ENCODE peak calls at places on chromosome X, in seven cellular contexts. D is heart right ventricle, H is psoas muscle, F is lower lobe of right lung, S is PC-9, L is hepatocyte, Q is left ventricle myocardium inferior. Y is an unnamed sample.

GRCh38 chrX:37921758-37922157 is 74.4 kb upstream of the DYNLT3 start:
- DNase-seq in D (no peak), H (no peak), F (no peak), S (no peak), L (no peak), Q (no peak), Y (no peak)

GRCh38 chrX:148049441-148049840 is 68.3 kb downstream of the FMR1NB start:
- DNase-seq in D (no peak), H (no peak), F (no peak), S (no peak), L (peak; percentile 46), Q (no peak), Y (no peak)

GRCh38 chrX:128754130-128754529 is 701.9 kb upstream of the ACTRT1 start:
- DNase-seq in D (no peak), H (no peak), F (no peak), S (no peak), L (no peak), Q (no peak), Y (no peak)

GRCh38 chrX:48835524-48836329 is at the start of gene PCSK1N:
- DNase-seq in D (no peak), H (no peak), F (no peak), S (no peak), L (peak; percentile 62), Q (no peak), Y (no peak)

GRCh38 chrX:103442536-103442901 is 66.2 kb downstream of the BEX3 start:
- DNase-seq in D (no peak), H (no peak), F (no peak), S (no peak), L (no peak), Q (no peak), Y (no peak)

GRCh38 chrX:149570668-149571067 is 16.6 kb downstream of the MAGEA9B start:
- DNase-seq in D (no peak), H (no peak), F (no peak), S (peak; percentile 14), L (peak; percentile 44), Q (no peak), Y (no peak)

GRCh38 chrX:156001667-156002021 is 4.1 kb downstream of the IL9R start:
- DNase-seq in D (no peak), H (no peak), F (no peak), S (peak; percentile 14), L (no peak), Q (no peak), Y (no peak)

GRCh38 chrX:44568196-44568595 is 25.5 kb upstream of the FUNDC1 start:
- DNase-seq in D (no peak), H (no peak), F (no peak), S (no peak), L (no peak), Q (no peak), Y (no peak)

GRCh38 chrX:78624884-78625283 is 34.2 kb downstream of the RTL3 start:
- DNase-seq in D (no peak), H (no peak), F (no peak), S (no peak), L (no peak), Q (no peak), Y (no peak)

GRCh38 chrX:14956813-14957212 is 83.6 kb downstream of the MOSPD2 start:
- DNase-seq in D (no peak), H (no peak), F (no peak), S (no peak), L (no peak), Q (no peak), Y (no peak)

GRCh38 chrX:150697641-150698040 is 4.4 kb downstream of the MTMR1 start:
- DNase-seq in D (no peak), H (no peak), F (no peak), S (no peak), L (no peak), Q (no peak), Y (no peak)

GRCh38 chrX:42714981-42715688 is 62.8 kb downstream of the PPP1R2C start:
- DNase-seq in D (peak; percentile 17), H (no peak), F (peak; percentile 69), S (peak; percentile 6), L (peak; percentile 76), Q (peak; percentile 18), Y (no peak)

GRCh38 chrX:152177052-152177451 is 38.7 kb upstream of the MAGEA10 start:
- DNase-seq in D (no peak), H (no peak), F (no peak), S (no peak), L (no peak), Q (no peak), Y (no peak)

GRCh38 chrX:45900751-45901150 is 644.5 kb downstream of the ZNF674 start:
- DNase-seq in D (no peak), H (no peak), F (no peak), S (no peak), L (peak; percentile 16), Q (no peak), Y (no peak)

GRCh38 chrX:38861489-38861888 is 60.2 kb downstream of the MID1IP1 start:
- DNase-seq in D (no peak), H (no peak), F (no peak), S (no peak), L (no peak), Q (no peak), Y (no peak)

GRCh38 chrX:70444326-70445196 is at the start of gene DLG3:
- DNase-seq in D (no peak), H (no peak), F (no peak), S (peak; percentile 12), L (peak; percentile 37), Q (no peak), Y (no peak)

GRCh38 chrX:136814847-136815634 is 34.3 kb upstream of the ARHGEF6 start:
- DNase-seq in D (no peak), H (no peak), F (no peak), S (no peak), L (no peak), Q (no peak), Y (no peak)

GRCh38 chrX:22278375-22278774 is 5.7 kb downstream of the CBLL2 start:
- DNase-seq in D (no peak), H (no peak), F (no peak), S (no peak), L (no peak), Q (no peak), Y (no peak)

GRCh38 chrX:132086717-132087116 is 41.1 kb downstream of the FRMD7 start:
- DNase-seq in D (no peak), H (no peak), F (no peak), S (no peak), L (no peak), Q (no peak), Y (no peak)

GRCh38 chrX:55120767-55121358 is 32.0 kb downstream of the PAGE2 start:
- DNase-seq in D (no peak), H (no peak), F (no peak), S (no peak), L (no peak), Q (no peak), Y (no peak)
- H3K9me3 ChIP-seq in D (no peaks in the 10 kb centered on the region), H (no peaks in the 10 kb centered on the region), F (no peaks in the 10 kb centered on the region), S (no peaks in the 10 kb centered on the region), L (no peaks in the 10 kb centered on the region), Q (no peaks in the 10 kb centered on the region), Y (no peaks in the 10 kb centered on the region)

DNA sequence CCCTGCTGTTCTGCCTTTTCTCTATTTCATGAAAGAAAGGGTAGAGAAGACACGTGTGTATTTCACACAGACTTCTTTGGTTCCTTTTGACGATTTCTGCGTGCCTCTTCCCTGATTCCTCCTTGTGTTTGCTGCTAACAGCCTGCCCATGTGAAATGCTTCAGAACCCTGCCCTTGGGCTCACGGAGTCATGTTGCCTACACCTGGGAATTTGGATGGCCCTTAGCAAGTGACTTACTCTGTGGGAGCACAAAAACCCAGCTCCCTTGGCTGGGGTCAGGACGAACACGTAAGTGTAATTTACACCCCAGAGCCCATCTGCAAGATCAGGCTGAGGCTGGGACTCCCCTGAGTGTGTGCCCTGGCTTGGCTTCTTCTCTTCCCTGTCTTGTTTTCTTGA is 220.3 kb upstream of the BCOR start:
- DNase-seq in D (no peak), H (no peak), F (no peak), S (no peak), L (no peak), Q (no peak), Y (no peak)
- H3K9me3 ChIP-seq in D (peaks cover 55% of the 10 kb centered on the region), H (peaks cover 20% of the 10 kb centered on the region), F (no peaks in the 10 kb centered on the region), S (no peaks in the 10 kb centered on the region), L (no peaks in the 10 kb centered on the region), Q (peaks cover 7% of the 10 kb centered on the region), Y (no peaks in the 10 kb centered on the region)

GRCh38 chrX:635428-636192 is 5.0 kb downstream of the SHOX start:
- DNase-seq in D (no peak), H (peak; percentile 7), F (no peak), S (no peak), L (no peak), Q (no peak), Y (peak; percentile 11)
- H3K9me3 ChIP-seq in D (no peaks in the 10 kb centered on the region), H (no peaks in the 10 kb centered on the region), F (no peaks in the 10 kb centered on the region), S (no peaks in the 10 kb centered on the region), L (no peaks in the 10 kb centered on the region), Q (no peaks in the 10 kb centered on the region), Y (peaks cover 9% of the 10 kb centered on the region)

GRCh38 chrX:153460826-153461225 is 9.6 kb downstream of the HAUS7 start:
- DNase-seq in D (peak; percentile 45), H (peak; percentile 64), F (peak; percentile 52), S (peak; percentile 47), L (peak; percentile 57), Q (no peak), Y (peak; percentile 15)
- H3K9me3 ChIP-seq in D (no peaks in the 10 kb centered on the region), H (no peaks in the 10 kb centered on the region), F (no peaks in the 10 kb centered on the region), S (no peaks in the 10 kb centered on the region), L (no peaks in the 10 kb centered on the region), Q (no peaks in the 10 kb centered on the region), Y (no peaks in the 10 kb centered on the region)

Y was measured in SJSA1.